ENCODE peak calls at places on chromosomes 16 and 17, in nine cellular contexts. H is tibial artery, A is colonic mucosa, X is cardiac muscle cell, O is osteoblast, T is A549, F is heart right ventricle, I is adrenal gland, P is sigmoid colon. R is an unnamed sample.

GRCh38 chr17:61057257-61057656 is 342.4 kb upstream of the TBX2 start:
- DNase-seq in H (no peak), A (no peak), X (no peak), O (no peak), T (no peak), F (no peak), I (no peak), P (no peak), R (no peak)

GRCh38 chr17:15922586-15922985 is 22.3 kb upstream of the ADORA2B start:
- DNase-seq in H (no peak), A (no peak), X (no peak), O (no peak), T (no peak), F (no peak), I (no peak), P (no peak), R (no peak)

GRCh38 chr16:350203-350602 is 2.3 kb downstream of the AXIN1 start:
- DNase-seq in H (no peak), A (no peak), X (no peak), O (peak), T (no peak), F (no peak), I (no peak), P (no peak), R (no peak)

GRCh38 chr17:46028969-46029565 is 30.0 kb downstream of the STH start:
- DNase-seq in H (no peak), A (no peak), X (no peak), O (no peak), T (no peak), F (no peak), I (no peak), P (no peak), R (no peak)

GRCh38 chr16:69861276-69862030 is 89.7 kb upstream of the CLEC18A start:
- DNase-seq in H (peak), A (peak), X (peak), O (peak), T (no peak), F (peak), I (peak), P (peak), R (peak)

GRCh38 chr17:31115168-31115567 is 20.4 kb downstream of the NF1 start:
- DNase-seq in H (no peak), A (no peak), X (no peak), O (no peak), T (no peak), F (no peak), I (no peak), P (no peak), R (no peak)

GRCh38 chr17:30095507-30096244 is 20.9 kb upstream of the NSRP1 start:
- DNase-seq in H (no peak), A (no peak), X (peak), O (peak), T (peak), F (no peak), I (peak), P (no peak), R (no peak)

GRCh38 chr17:82892869-82893565 is 53.2 kb upstream of the ZNF750 start:
- DNase-seq in H (no peak), A (no peak), X (no peak), O (no peak), T (no peak), F (peak), I (no peak), P (no peak), R (no peak)

GRCh38 chr16:22672830-22673210 is 141.1 kb upstream of the HS3ST2 start:
- DNase-seq in H (peak), A (no peak), X (no peak), O (no peak), T (no peak), F (no peak), I (no peak), P (peak), R (no peak)

GRCh38 chr16:74320707-74321106 is 24.1 kb downstream of the PSMD7 start:
- DNase-seq in H (no peak), A (no peak), X (no peak), O (peak), T (no peak), F (peak), I (peak), P (no peak), R (no peak)

GRCh38 chr17:66172706-66173223 is 19.2 kb downstream of the CEP112 start:
- DNase-seq in H (no peak), A (no peak), X (no peak), O (no peak), T (no peak), F (no peak), I (no peak), P (no peak), R (no peak)
- H3K27ac ChIP-seq in H (no peak), A (no peak), X (no peak), O (no peak), T (no peak), F (peak), I (no peak), P (no peak), R (no peak)

GRCh38 chr17:13921841-13922776 is 147.2 kb upstream of the COX10 start:
- DNase-seq in H (no peak), A (no peak), X (no peak), O (no peak), T (no peak), F (no peak), I (no peak), P (no peak), R (no peak)

GRCh38 chr17:13920413-13920812 is 148.9 kb upstream of the COX10 start:
- DNase-seq in H (no peak), A (no peak), X (no peak), O (no peak), T (no peak), F (no peak), I (no peak), P (no peak), R (no peak)

GRCh38 chr17:13919818-13920217 is 149.5 kb upstream of the COX10 start:
- DNase-seq in H (no peak), A (no peak), X (no peak), O (no peak), T (no peak), F (no peak), I (no peak), P (no peak), R (no peak)

GRCh38 chr17:13917635-13918034 is 151.7 kb upstream of the COX10 start:
- DNase-seq in H (no peak), A (no peak), X (no peak), O (no peak), T (no peak), F (no peak), I (no peak), P (no peak), R (no peak)

DNA sequence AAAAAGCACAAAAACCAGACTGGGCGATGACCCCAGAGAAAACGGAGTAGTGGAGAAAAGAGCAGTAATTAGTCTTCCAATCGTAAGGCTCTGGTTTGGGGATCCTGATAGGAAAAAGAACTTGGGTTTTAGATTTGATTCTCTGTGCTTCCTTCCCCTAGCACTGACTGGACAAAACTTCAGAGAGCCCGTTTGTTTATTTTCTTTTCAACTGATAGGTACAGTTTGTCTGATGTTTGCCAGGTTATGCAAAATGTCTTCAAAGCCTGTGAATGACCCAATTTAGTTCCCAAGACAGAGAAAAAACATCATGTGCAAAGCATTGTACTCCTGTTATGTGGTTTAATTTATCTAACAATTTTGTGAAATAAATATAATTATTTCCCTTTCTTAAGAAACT is 151.1 kb upstream of the COX10 start:
- DNase-seq in H (no peak), A (no peak), X (no peak), O (no peak), T (no peak), F (no peak), I (no peak), P (no peak), R (no peak)
- TF ChIP-seq CTCF in H (no peak), A (no peak), X (no peak), O (no peak), T (no peak), F (no peak), I (no peak), P (no peak), R (no peak)

DNA sequence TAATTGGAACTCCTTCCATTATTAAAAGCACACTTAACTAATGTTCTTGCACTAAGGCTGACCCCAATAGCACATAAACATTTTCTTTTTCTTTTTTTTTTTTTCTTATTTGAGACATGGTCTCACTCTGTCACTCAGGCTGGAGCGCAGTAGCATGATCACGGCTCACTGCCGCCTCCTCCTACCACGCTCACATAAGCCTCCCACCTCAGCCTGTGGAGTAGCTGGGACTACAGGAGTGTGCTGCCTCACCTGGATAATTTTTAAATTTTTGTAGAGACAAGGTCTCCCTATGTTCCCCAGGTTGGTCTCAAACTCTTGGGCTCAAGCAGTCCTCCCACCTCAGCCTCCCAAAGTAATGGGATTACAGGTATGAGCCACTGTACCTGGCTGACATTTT is 1.2 kb upstream of the ZNF652 start:
- DNase-seq in H (no peak), A (no peak), X (no peak), O (no peak), T (no peak), F (no peak), I (no peak), P (no peak), R (no peak)
- H3K27ac ChIP-seq in H (no peak), A (no peak), X (no peak), O (no peak), T (no peak), F (no peak), I (no peak), P (peak), R (no peak)

DNA sequence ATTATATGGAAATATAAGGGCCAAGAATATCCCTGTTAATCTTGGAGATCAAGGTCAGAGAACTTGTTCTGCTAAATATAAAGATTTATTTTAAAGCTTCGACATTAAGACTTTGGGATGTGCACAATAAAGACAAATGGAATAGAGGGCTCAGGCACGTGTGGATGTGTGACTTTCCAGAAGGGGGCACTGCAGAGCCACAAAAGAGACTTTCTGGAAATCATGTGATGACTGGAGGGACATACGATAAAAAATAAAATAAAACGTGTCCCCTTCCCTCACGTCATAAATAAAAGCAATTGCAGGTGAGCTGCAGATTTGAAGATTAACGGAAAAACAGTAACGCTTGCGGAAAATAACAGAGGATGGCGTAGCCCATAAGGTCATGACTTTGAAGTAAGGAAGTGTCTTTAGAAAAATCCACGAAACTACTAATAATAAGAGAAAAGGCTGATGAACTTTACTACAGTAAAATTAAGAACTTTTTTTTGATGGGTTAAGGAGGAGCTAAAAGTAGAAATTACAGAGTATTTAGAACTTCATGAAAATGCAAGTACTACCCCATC is 9.4 kb upstream of the ENGASE start:
- DNase-seq in H (no peak), A (peak), X (peak), O (peak), T (peak), F (no peak), I (peak), P (peak), R (no peak)
- TF ChIP-seq CTCF in H (peak), A (peak), X (peak), O (peak), T (peak), F (peak), I (peak), P (peak), R (peak)

DNA sequence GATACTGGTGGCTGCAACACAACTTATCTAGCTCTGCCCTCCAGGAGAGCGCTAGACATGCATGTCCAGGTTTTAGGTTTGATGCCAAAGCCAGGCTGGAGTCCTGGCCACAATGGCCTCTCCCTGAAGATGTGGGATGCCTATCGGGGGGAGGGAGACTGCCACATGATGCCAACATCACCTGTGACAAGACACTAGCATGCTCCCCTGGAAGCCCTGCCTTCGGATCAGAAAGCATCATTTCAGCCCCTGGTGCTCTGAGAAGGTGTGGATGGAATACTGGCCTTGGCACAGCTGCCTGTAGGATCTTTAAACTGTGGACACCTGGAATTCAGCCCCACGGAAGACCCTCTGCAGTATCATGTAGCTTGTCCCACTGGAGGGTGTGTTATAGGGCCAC is 93.5 kb downstream of the SHISA6 start:
- DNase-seq in H (no peak), A (no peak), X (no peak), O (no peak), T (no peak), F (no peak), I (no peak), P (no peak), R (no peak)
- H3K27ac ChIP-seq in H (no peak), A (no peak), X (no peak), O (no peak), T (no peak), F (no peak), I (no peak), P (no peak), R (no peak)

DNA sequence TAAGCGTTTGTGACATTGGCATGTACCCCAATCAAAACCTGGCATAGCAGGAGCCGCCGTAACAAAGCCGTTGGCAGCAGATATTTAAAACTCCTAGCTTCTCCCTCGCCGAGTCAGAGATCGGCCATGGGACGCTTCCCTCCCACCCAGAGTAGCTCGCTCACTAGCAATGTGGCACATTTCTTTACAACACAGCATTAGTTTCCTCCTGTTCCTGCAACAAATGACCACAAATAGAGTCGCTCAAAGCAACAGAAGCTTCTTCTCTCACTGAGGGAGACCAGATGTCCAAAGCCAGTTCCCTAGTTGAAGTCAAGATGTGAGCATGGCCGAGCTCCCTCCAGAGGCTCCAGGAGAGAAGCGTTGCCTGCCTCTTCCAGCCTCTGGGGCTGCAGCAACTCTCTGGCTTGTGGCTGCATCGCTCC is 106.7 kb downstream of the RBFOX3 start:
- DNase-seq in H (no peak), A (no peak), X (no peak), O (no peak), T (no peak), F (no peak), I (no peak), P (no peak), R (no peak)
- TF ChIP-seq CTCF in H (no peak), A (no peak), X (no peak), O (no peak), T (no peak), F (no peak), I (no peak), P (no peak), R (no peak)

R was measured in lung.